ENCODE peak calls at places on chromosomes 6 and 20, in ten cellular contexts. S, X, N, B, Y, M, T, Z, Q and U are unnamed samples.

GRCh38 chr6:12355354-12355753 is 65.2 kb downstream of the EDN1 start:
- DNase-seq in S (no peak), X (no peak), N (no peak), B (no peak), Y (no peak), M (no peak), T (no peak), Z (no peak), Q (no peak), U (no peak)

GRCh38 chr6:167226791-167227190 is 64.3 kb upstream of the UNC93A start:
- DNase-seq in S (no peak), X (no peak), N (no peak), B (no peak), Y (no peak), M (no peak), T (no peak), Z (no peak), Q (no peak), U (no peak)

GRCh38 chr6:23089981-23090380 is 520.6 kb downstream of the HDGFL1 start:
- DNase-seq in S (no peak), X (no peak), N (no peak), B (no peak), Y (no peak), M (no peak), T (no peak), Z (no peak), Q (no peak), U (no peak)

GRCh38 chr20:18465536-18466200 is 1.2 kb downstream of the DZANK1 start:
- DNase-seq in S (no peak), X (no peak), N (no peak), B (no peak), Y (no peak), M (no peak), T (no peak), Z (no peak), Q (no peak), U (no peak)

GRCh38 chr6:80637312-80637711 is 530.8 kb downstream of the BCKDHB start:
- DNase-seq in S (no peak), X (no peak), N (no peak), B (no peak), Y (no peak), M (no peak), T (peak), Z (no peak), Q (no peak), U (no peak)

GRCh38 chr6:13716955-13717295 is 5.3 kb upstream of the RANBP9 start:
- DNase-seq in S (no peak), X (no peak), N (no peak), B (no peak), Y (no peak), M (no peak), T (no peak), Z (no peak), Q (no peak), U (no peak)

GRCh38 chr20:35306931-35307517 is 14.8 kb upstream of the FAM83C start:
- DNase-seq in S (peak), X (peak), N (no peak), B (peak), Y (no peak), M (peak), T (peak), Z (no peak), Q (no peak), U (peak)

GRCh38 chr6:466564-466963 is 75.0 kb downstream of the IRF4 start:
- DNase-seq in S (no peak), X (no peak), N (no peak), B (no peak), Y (no peak), M (no peak), T (no peak), Z (no peak), Q (no peak), U (no peak)

GRCh38 chr6:28789553-28790083 is 134.2 kb downstream of the TRIM27 start:
- DNase-seq in S (peak), X (no peak), N (no peak), B (no peak), Y (no peak), M (no peak), T (peak), Z (no peak), Q (no peak), U (no peak)

GRCh38 chr20:40056186-40056585 is 632.9 kb downstream of the MAFB start:
- DNase-seq in S (no peak), X (no peak), N (no peak), B (no peak), Y (no peak), M (no peak), T (no peak), Z (no peak), Q (no peak), U (no peak)

GRCh38 chr20:40683221-40683893 is 5.7 kb downstream of the MAFB start:
- DNase-seq in S (no peak), X (peak), N (peak), B (no peak), Y (no peak), M (no peak), T (no peak), Z (no peak), Q (no peak), U (no peak)

GRCh38 chr6:149480502-149481280 is 4.1 kb downstream of the ZC3H12D start:
- DNase-seq in S (no peak), X (no peak), N (no peak), B (no peak), Y (peak), M (no peak), T (no peak), Z (peak), Q (no peak), U (no peak)

GRCh38 chr6:170253226-170253909 is 37.5 kb downstream of the DLL1 start:
- DNase-seq in S (no peak), X (no peak), N (peak), B (peak), Y (no peak), M (no peak), T (no peak), Z (no peak), Q (no peak), U (no peak)

GRCh38 chr20:6075428-6076219 is 21.8 kb upstream of the LRRN4 start:
- DNase-seq in S (no peak), X (no peak), N (no peak), B (peak), Y (no peak), M (no peak), T (no peak), Z (no peak), Q (no peak), U (peak)

GRCh38 chr20:22698443-22698842 is 114.1 kb upstream of the FOXA2 start:
- DNase-seq in S (no peak), X (no peak), N (no peak), B (no peak), Y (no peak), M (no peak), T (no peak), Z (no peak), Q (no peak), U (no peak)

GRCh38 chr6:46990031-46990644 is 52.0 kb downstream of the ADGRF1 start:
- DNase-seq in S (no peak), X (no peak), N (no peak), B (peak), Y (no peak), M (no peak), T (no peak), Z (no peak), Q (no peak), U (no peak)

GRCh38 chr6:167306401-167306998 is 15.4 kb downstream of the UNC93A start:
- DNase-seq in S (no peak), X (no peak), N (no peak), B (no peak), Y (no peak), M (no peak), T (no peak), Z (no peak), Q (no peak), U (no peak)

GRCh38 chr6:150076196-150076893 is 7.4 kb upstream of the ULBP3 start:
- DNase-seq in S (no peak), X (no peak), N (no peak), B (no peak), Y (no peak), M (no peak), T (no peak), Z (no peak), Q (no peak), U (no peak)

GRCh38 chr6:71468841-71469750 is 180.5 kb downstream of the OGFRL1 start:
- DNase-seq in S (no peak), X (no peak), N (no peak), B (no peak), Y (no peak), M (no peak), T (peak), Z (no peak), Q (no peak), U (no peak)